ENCODE peak calls at places on chromosomes 3 and 15, in ten cellular contexts. S is mammary epithelial cell; U is Panc1; X is breast epithelium; P is astrocyte; O is Peyer's patch; A is lower lobe of right lung; E is right atrium auricular region; B is CD8-positive, alpha-beta T cell; T is K562. D is an unnamed sample.

GRCh38 chr15:66233487-66234415 is 19.8 kb downstream of the MEGF11 start:
- DNase-seq in S (peak; percentile 26), B (no peak), P (no peak), E (no peak), O (no peak), X (no peak), A (no peak), U (no peak), T (peak; percentile 67), D (no peak)

GRCh38 chr3:63937661-63938651 is 25.8 kb upstream of the SCAANT1 start:
- DNase-seq in P (no peak), X (no peak), S (peak; percentile 84), B (no peak), E (no peak), O (no peak), A (peak; percentile 51), U (no peak), T (peak; percentile 19), D (no peak)

GRCh38 chr3:144866504-144866903 is 894.9 kb downstream of the DIPK2A start:
- DNase-seq in U (no peak), T (no peak), O (no peak), B (no peak), S (no peak), A (no peak), P (no peak), X (no peak), E (no peak), D (peak; percentile 29)

GRCh38 chr3:127277591-127277990 is 10.3 kb downstream of the PRR20G start:
- DNase-seq in O (no peak), B (no peak), S (peak; percentile 46), P (no peak), U (no peak), X (no peak), A (no peak), T (no peak), E (peak; percentile 16), D (no peak)

GRCh38 chr3:119669906-119670570 is 7.2 kb downstream of the COX17 start:
- DNase-seq in O (no peak), S (no peak), U (no peak), E (no peak), P (no peak), A (no peak), X (no peak), T (no peak), B (no peak), D (no peak)

GRCh38 chr3:42216820-42217416 is 49.1 kb downstream of the CCK start:
- DNase-seq in U (no peak), P (no peak), X (no peak), E (no peak), S (no peak), B (no peak), T (no peak), O (no peak), A (no peak), D (no peak)

GRCh38 chr15:90149609-90150340 is 47.5 kb upstream of the IDH2 start:
- DNase-seq in E (no peak), X (no peak), A (no peak), S (no peak), O (no peak), U (no peak), T (no peak), B (no peak), P (no peak), D (no peak)

GRCh38 chr3:129230311-129231019 is 18.9 kb upstream of the COPG1 start:
- DNase-seq in S (peak; percentile 91), X (no peak), E (no peak), O (no peak), A (peak; percentile 53), B (no peak), P (peak; percentile 81), U (peak; percentile 56), T (peak; percentile 71), D (no peak)

GRCh38 chr15:48566669-48567068 is 78.8 kb downstream of the FBN1 start:
- DNase-seq in E (no peak), T (no peak), U (no peak), B (no peak), P (peak; percentile 72), A (no peak), X (no peak), S (no peak), O (no peak), D (no peak)

DNA sequence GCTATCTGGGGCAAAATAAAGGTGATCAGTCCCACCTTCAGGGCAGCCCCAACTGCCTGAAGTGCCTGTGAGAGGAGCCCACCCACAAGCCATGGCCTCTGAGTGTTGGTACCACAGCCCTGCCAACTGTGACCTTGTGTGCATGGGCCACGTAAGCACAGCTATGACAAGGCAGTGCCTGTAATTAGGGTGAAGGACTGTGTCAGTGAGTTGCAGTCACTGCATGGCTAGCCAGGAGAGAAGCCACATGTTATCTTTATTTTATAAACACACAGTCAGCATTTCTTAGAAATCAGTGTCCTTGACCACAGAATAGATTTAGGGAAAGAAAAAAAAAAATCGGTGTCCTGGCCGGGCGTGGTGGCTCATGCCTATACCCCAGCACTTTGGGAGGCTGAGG is 24.8 kb downstream of the EXOSC7 start:
- DNase-seq in X (no peak), B (no peak), S (no peak), E (no peak), O (no peak), A (no peak), U (no peak), T (no peak), P (no peak), D (no peak)
- H3K36me3 ChIP-seq in X (no peaks in the 10 kb centered on the region), B (peaks cover 25% of the 10 kb centered on the region), S (peaks cover 45% of the 10 kb centered on the region), E (peaks cover 58% of the 10 kb centered on the region), O (no peaks in the 10 kb centered on the region), A (peaks cover 75% of the 10 kb centered on the region), U (peaks cover 6% of the 10 kb centered on the region), T (peaks cover 93% of the 10 kb centered on the region), P (peaks cover 35% of the 10 kb centered on the region), D (peaks cover 16% of the 10 kb centered on the region)

DNA sequence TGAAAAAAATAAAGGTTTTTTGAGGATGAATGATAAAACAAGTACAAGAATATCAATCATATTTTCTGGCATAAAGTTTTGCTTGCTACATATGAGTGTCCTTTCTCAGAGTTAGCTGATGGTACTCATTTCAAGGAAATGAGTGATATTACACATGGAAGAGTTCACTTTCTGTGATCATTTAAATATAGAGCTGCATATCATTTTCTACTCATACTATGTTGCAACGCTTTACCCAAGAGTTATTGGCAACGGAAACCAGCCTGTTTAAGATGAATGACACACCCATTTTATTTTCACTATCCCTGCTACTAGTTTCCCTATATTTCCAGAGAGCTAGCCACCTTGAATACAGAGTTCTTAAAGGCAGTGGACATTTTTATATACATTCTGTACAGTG is 35.4 kb upstream of the RBMS3 start:
- DNase-seq in O (no peak), P (no peak), A (no peak), U (no peak), E (no peak), S (no peak), B (no peak), X (no peak), T (no peak), D (no peak)
- TF ChIP-seq CTCF in O (no peak), P (no peak), A (no peak), U (no peak), E (no peak), S (no peak), B (no peak), X (no peak), T (no peak), D (no peak)

DNA sequence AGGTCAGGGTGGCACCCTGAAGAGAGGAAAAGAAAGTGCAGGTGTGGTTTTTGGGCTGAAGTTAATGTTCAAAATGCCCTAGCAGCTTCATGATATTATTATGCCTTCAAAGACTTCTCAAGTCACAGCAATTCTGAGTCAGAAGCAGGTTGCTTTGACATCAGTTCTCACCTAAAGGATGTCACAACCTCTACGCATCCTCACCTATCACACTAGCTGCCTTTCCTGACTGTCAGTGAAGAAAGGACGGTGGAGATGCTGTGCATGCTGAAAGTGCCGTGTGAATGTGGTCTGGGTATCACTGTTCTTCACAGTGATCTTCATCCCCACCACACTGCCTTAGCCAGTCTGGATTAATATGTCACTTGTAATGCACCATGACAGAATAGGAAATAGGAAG is 49.6 kb downstream of the NPTN start:
- DNase-seq in O (no peak), U (no peak), P (no peak), T (no peak), B (no peak), S (no peak), X (no peak), E (no peak), A (no peak), D (no peak)
- H3K36me3 ChIP-seq in O (no peaks in the 10 kb centered on the region), U (no peaks in the 10 kb centered on the region), P (peaks cover 48% of the 10 kb centered on the region), T (peaks cover 68% of the 10 kb centered on the region), B (peaks cover 41% of the 10 kb centered on the region), S (peaks cover 29% of the 10 kb centered on the region), X (no peaks in the 10 kb centered on the region), E (peaks cover 91% of the 10 kb centered on the region), A (peaks cover 95% of the 10 kb centered on the region), D (peaks cover 20% of the 10 kb centered on the region)

GRCh38 chr15:38049876-38050275 is 115.4 kb downstream of the TMCO5A start:
- DNase-seq in T (no peak), O (no peak), S (no peak), A (no peak), E (no peak), X (no peak), P (no peak), U (no peak), B (no peak), D (no peak)
- TF ChIP-seq CTCF in T (no peak), O (no peak), S (no peak), A (no peak), E (no peak), X (no peak), P (no peak), U (no peak), B (no peak), D (no peak)

DNA sequence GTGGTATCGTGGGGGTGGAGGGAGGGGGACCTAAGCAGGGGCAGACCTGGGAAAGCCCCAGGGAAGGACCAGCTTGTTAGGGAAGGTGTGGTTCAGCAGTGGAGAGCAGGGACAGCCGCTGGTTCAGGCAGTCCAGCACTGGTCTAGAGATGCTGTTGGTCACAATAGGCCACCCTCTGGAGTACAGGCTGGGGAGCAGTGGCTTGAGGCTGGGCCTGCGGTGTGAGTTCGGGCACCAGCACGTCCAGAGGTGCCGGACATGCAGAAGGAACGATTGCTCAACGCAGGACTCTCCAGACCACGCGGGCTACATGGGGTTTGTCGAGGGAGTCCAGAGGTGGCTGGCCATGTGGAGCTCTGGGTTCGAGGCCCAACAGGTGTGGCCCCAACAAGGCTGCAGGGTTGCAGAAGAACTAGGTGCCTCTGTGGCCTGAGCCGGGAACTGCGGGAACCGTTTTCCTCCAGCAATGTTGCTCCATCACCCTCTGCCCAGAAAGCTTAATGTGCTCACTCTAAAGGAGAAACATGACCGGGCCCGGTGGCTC is 143.9 kb downstream of the APBA2 start:
- DNase-seq in P (no peak), U (no peak), T (no peak), O (no peak), B (no peak), S (no peak), A (no peak), X (no peak), E (no peak), D (no peak)
- H3K36me3 ChIP-seq in P (no peaks in the 10 kb centered on the region), U (no peaks in the 10 kb centered on the region), T (no peaks in the 10 kb centered on the region), O (no peaks in the 10 kb centered on the region), B (no peaks in the 10 kb centered on the region), S (no peaks in the 10 kb centered on the region), A (no peaks in the 10 kb centered on the region), X (no peaks in the 10 kb centered on the region), E (no peaks in the 10 kb centered on the region), D (no peaks in the 10 kb centered on the region)

DNA sequence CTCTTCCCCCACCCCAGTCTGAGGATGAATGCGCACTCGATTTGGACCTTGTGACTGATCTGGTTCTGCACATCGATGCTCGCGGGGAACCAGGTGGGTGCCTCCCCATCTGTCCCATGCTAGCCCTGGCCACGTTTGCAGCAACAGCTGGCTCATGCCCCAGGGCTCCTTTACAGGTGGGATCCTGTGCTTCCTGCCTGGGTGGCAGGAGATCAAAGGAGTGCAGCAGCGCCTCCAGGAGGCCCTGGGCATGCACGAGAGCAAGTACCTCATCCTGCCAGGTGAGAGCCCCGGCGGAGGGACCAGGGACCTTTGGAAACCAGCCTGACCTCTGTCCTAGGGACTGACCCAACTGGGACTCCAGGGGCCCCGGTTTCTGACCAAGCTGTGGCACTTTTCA is 44.3 kb downstream of the DHX30 start:
- DNase-seq in P (no peak), O (no peak), A (no peak), B (no peak), S (no peak), X (no peak), T (no peak), U (no peak), E (no peak), D (no peak)
- TF ChIP-seq CTCF in P (no peak), O (no peak), A (no peak), B (no peak), S (no peak), X (no peak), T (no peak), U (no peak), E (no peak), D (no peak)

D was measured in BJ.